ENCODE peak calls at places on chromosomes 4 and X, in seven cellular contexts. Q is kidney epithelial cell, G is A549, O is NCI-H460, X is HS-5, J is M059J, E is HT1080. Z is an unnamed sample.

GRCh38 chrX:83535417-83536244 is 27.5 kb downstream of the POU3F4 start:
- DNase-seq in Q (no peak), G (no peak), O (peak; percentile 1), X (no peak), J (peak; percentile 6), E (no peak), Z (peak; percentile 2)

GRCh38 chr4:94452476-94453300 is 946 bp downstream of the PDLIM5 start:
- DNase-seq in Q (peak; percentile 70), G (peak; percentile 76), O (peak; percentile 63), X (no peak), J (peak; percentile 87), E (peak; percentile 80), Z (no peak)

GRCh38 chrX:1451676-1452496 is 823 bp downstream of the ASMTL start:
- DNase-seq in Q (no peak), G (no peak), O (no peak), X (no peak), J (no peak), E (no peak), Z (no peak)

GRCh38 chr4:188107931-188108843 is 1.2 kb downstream of the TRIML2 start:
- DNase-seq in Q (no peak), G (peak; percentile 71), O (peak; percentile 32), X (no peak), J (peak; percentile 66), E (peak; percentile 48), Z (no peak)

GRCh38 chr4:112321768-112322684 is 24.9 kb downstream of the ALPK1 start:
- DNase-seq in Q (no peak), G (peak; percentile 47), O (peak; percentile 30), X (peak; percentile 22), J (peak; percentile 42), E (peak; percentile 49), Z (no peak)

GRCh38 chrX:149877157-149877556 is 3.8 kb upstream of the MAGEA8 start:
- DNase-seq in Q (no peak), G (no peak), O (no peak), X (no peak), J (peak; percentile 43), E (peak; percentile 3), Z (no peak)

GRCh38 chr4:88382621-88383020 is 4.0 kb downstream of the HERC6 start:
- DNase-seq in Q (no peak), G (peak; percentile 28), O (no peak), X (no peak), J (peak; percentile 61), E (no peak), Z (peak; percentile 84)

GRCh38 chr4:40887690-40888089 is 137.9 kb downstream of the NSUN7 start:
- DNase-seq in Q (no peak), G (no peak), O (no peak), X (peak; percentile 36), J (no peak), E (no peak), Z (no peak)

GRCh38 chrX:17369294-17369693 is 5.7 kb upstream of the NHS start:
- DNase-seq in Q (no peak), G (no peak), O (no peak), X (no peak), J (no peak), E (no peak), Z (no peak)

GRCh38 chrX:129777218-129777768 is 2.5 kb upstream of the SASH3 start:
- DNase-seq in Q (no peak), G (no peak), O (no peak), X (no peak), J (no peak), E (no peak), Z (no peak)

GRCh38 chrX:45623266-45623665 is 422.6 kb upstream of the DIPK2B start:
- DNase-seq in Q (peak; percentile 73), G (peak; percentile 26), O (no peak), X (peak; percentile 80), J (peak; percentile 95), E (peak; percentile 64), Z (no peak)

GRCh38 chr4:65798498-65799127 is 128.3 kb upstream of the EPHA5 start:
- DNase-seq in Q (no peak), G (no peak), O (no peak), X (no peak), J (no peak), E (no peak), Z (no peak)

GRCh38 chrX:39816871-39817731 is 280.7 kb downstream of the BCOR start:
- DNase-seq in Q (no peak), G (no peak), O (no peak), X (no peak), J (peak; percentile 62), E (peak; percentile 3), Z (no peak)

Z was measured in GM12878.